ENCODE peak calls at places on chromosomes 2 and 18, in eight cellular contexts. L is RWPE1; U is NCI-H82; E is stimulated activated CD4-positive, alpha-beta T cell treated with anti-CD3 and anti-CD28 coated beads, Interleukin-4, amount 100 ng/mL, for 24 hours; Q is hippocampal formation; R is amniotic stem cell; N is dermis microvascular lymphatic vessel endothelial cell; K is H7. P is an unnamed sample.

GRCh38 chr2:149166958-149167810 is 128.7 kb downstream of the LYPD6B start:
- DNase-seq in L (no peak), U (no peak), E (peak), Q (no peak), R (no peak), N (no peak), K (no peak), P (no peak)

GRCh38 chr2:169983506-169983905 is 156.3 kb downstream of the UBR3 start:
- DNase-seq in L (no peak), U (no peak), E (no peak), Q (peak), R (no peak), N (no peak), K (no peak), P (no peak)

GRCh38 chr2:192150166-192150565 is 44.6 kb downstream of the TMEFF2 start:
- DNase-seq in L (no peak), U (no peak), E (no peak), Q (no peak), R (no peak), N (no peak), K (no peak), P (no peak)

GRCh38 chr2:52498062-52498750 is 1269.4 kb upstream of the CHAC2 start:
- DNase-seq in L (no peak), U (no peak), E (no peak), Q (no peak), R (no peak), N (no peak), K (no peak), P (no peak)

GRCh38 chr2:71748227-71748626 is 294.9 kb downstream of the DYSF start:
- DNase-seq in L (no peak), U (no peak), E (no peak), Q (no peak), R (no peak), N (no peak), K (no peak), P (no peak)

GRCh38 chr2:112791019-112791418 is 6.7 kb upstream of the IL1A start:
- DNase-seq in L (no peak), U (no peak), E (no peak), Q (no peak), R (no peak), N (no peak), K (no peak), P (no peak)

GRCh38 chr2:173966274-173967098 is 1.3 kb upstream of the SP3 start:
- DNase-seq in L (no peak), U (peak), E (no peak), Q (no peak), R (no peak), N (no peak), K (no peak), P (no peak)

GRCh38 chr2:207482630-207483029 is 47.1 kb upstream of the CREB1 start:
- DNase-seq in L (no peak), U (no peak), E (no peak), Q (no peak), R (no peak), N (no peak), K (no peak), P (no peak)

GRCh38 chr2:85930129-85931124 is 41.6 kb upstream of the ST3GAL5 start:
- DNase-seq in L (no peak), U (no peak), E (no peak), Q (no peak), R (no peak), N (no peak), K (no peak), P (no peak)

GRCh38 chr2:69582582-69583176 is 60.9 kb downstream of the AAK1 start:
- DNase-seq in L (no peak), U (no peak), E (no peak), Q (no peak), R (no peak), N (peak), K (no peak), P (no peak)

GRCh38 chr2:181462032-181462431 is 4.8 kb downstream of the ITGA4 start:
- DNase-seq in L (no peak), U (no peak), E (no peak), Q (no peak), R (no peak), N (no peak), K (no peak), P (no peak)

GRCh38 chr2:158973511-158973956 is 5.1 kb downstream of the TANC1 start:
- DNase-seq in L (no peak), U (no peak), E (no peak), Q (no peak), R (no peak), N (no peak), K (no peak), P (no peak)

GRCh38 chr2:143128681-143129580 is at the start of gene ARHGAP15:
- DNase-seq in L (no peak), U (no peak), E (peak), Q (peak), R (no peak), N (no peak), K (no peak), P (no peak)

GRCh38 chr18:36247036-36247435 is 50.5 kb upstream of the FHOD3 start:
- DNase-seq in L (no peak), U (no peak), E (no peak), Q (no peak), R (peak), N (no peak), K (no peak), P (no peak)

GRCh38 chr2:49335546-49335945 is 181.2 kb upstream of the FSHR start:
- DNase-seq in L (no peak), U (no peak), E (no peak), Q (no peak), R (no peak), N (no peak), K (no peak), P (no peak)

GRCh38 chr2:219947575-219947974 is 320.1 kb downstream of the SLC4A3 start:
- DNase-seq in L (no peak), U (no peak), E (no peak), Q (no peak), R (peak), N (no peak), K (no peak), P (no peak)

GRCh38 chr2:31711737-31712136 is 131.0 kb upstream of the SRD5A2 start:
- DNase-seq in L (no peak), U (no peak), E (no peak), Q (no peak), R (no peak), N (no peak), K (no peak), P (no peak)

P was measured in H1.